ENCODE peak calls at places on chromosomes 11 and 22, in six cellular contexts. One of them, this sample, is unnamed.

GRCh38 chr11:130816941-130817607 is 99.2 kb downstream of the SNX19 start:
- DNase-seq in sigmoid colon: peak
- DNase-seq in heart left ventricle: no peak
- DNase-seq in lower leg skin: no peak
- DNase-seq in ovary: no peak
- DNase-seq in adrenal gland: no peak
- DNase-seq in this sample: no peak

GRCh38 chr11:125637840-125638239 is 12.9 kb downstream of the CHEK1 start:
- DNase-seq in sigmoid colon: no peak
- DNase-seq in heart left ventricle: no peak
- DNase-seq in lower leg skin: no peak
- DNase-seq in ovary: no peak
- DNase-seq in adrenal gland: no peak
- DNase-seq in this sample: no peak

GRCh38 chr22:24140357-24140756 is 40.9 kb upstream of the SUSD2 start:
- DNase-seq in sigmoid colon: no peak
- DNase-seq in heart left ventricle: no peak
- DNase-seq in lower leg skin: no peak
- DNase-seq in ovary: no peak
- DNase-seq in adrenal gland: no peak
- DNase-seq in this sample: no peak

GRCh38 chr11:86741489-86742435 is 58.6 kb upstream of the PRSS23 start:
- DNase-seq in sigmoid colon: no peak
- DNase-seq in heart left ventricle: no peak
- DNase-seq in lower leg skin: no peak
- DNase-seq in ovary: no peak
- DNase-seq in adrenal gland: no peak
- DNase-seq in this sample: no peak

GRCh38 chr22:32619614-32620426 is 145.2 kb downstream of the FBXO7 start:
- DNase-seq in sigmoid colon: peak
- DNase-seq in heart left ventricle: peak
- DNase-seq in lower leg skin: no peak
- DNase-seq in ovary: no peak
- DNase-seq in adrenal gland: peak
- DNase-seq in this sample: no peak

GRCh38 chr11:39190751-39191150 is 2268.7 kb downstream of the LRRC4C start:
- DNase-seq in sigmoid colon: no peak
- DNase-seq in heart left ventricle: no peak
- DNase-seq in lower leg skin: no peak
- DNase-seq in ovary: no peak
- DNase-seq in adrenal gland: no peak
- DNase-seq in this sample: no peak

GRCh38 chr22:27308513-27308912 is 493.0 kb downstream of the MN1 start:
- DNase-seq in sigmoid colon: no peak
- DNase-seq in heart left ventricle: no peak
- DNase-seq in lower leg skin: no peak
- DNase-seq in ovary: no peak
- DNase-seq in adrenal gland: no peak
- DNase-seq in this sample: no peak

GRCh38 chr11:15688351-15688792 is 573.6 kb downstream of the INSC start:
- DNase-seq in sigmoid colon: no peak
- DNase-seq in heart left ventricle: peak
- DNase-seq in lower leg skin: no peak
- DNase-seq in ovary: no peak
- DNase-seq in adrenal gland: peak
- DNase-seq in this sample: no peak

GRCh38 chr11:48169706-48170105 is 46.9 kb upstream of the OR4B1 start:
- DNase-seq in sigmoid colon: no peak
- DNase-seq in heart left ventricle: peak
- DNase-seq in lower leg skin: no peak
- DNase-seq in ovary: no peak
- DNase-seq in adrenal gland: no peak
- DNase-seq in this sample: no peak

GRCh38 chr22:17780116-17780740 is 6.0 kb upstream of the BID start:
- DNase-seq in sigmoid colon: no peak
- DNase-seq in heart left ventricle: peak
- DNase-seq in lower leg skin: no peak
- DNase-seq in ovary: no peak
- DNase-seq in adrenal gland: no peak
- DNase-seq in this sample: no peak

GRCh38 chr11:102367364-102367763 is 20.4 kb downstream of the BIRC2 start:
- DNase-seq in sigmoid colon: no peak
- DNase-seq in heart left ventricle: no peak
- DNase-seq in lower leg skin: no peak
- DNase-seq in ovary: no peak
- DNase-seq in adrenal gland: no peak
- DNase-seq in this sample: no peak

GRCh38 chr11:9069861-9070470 is 21.4 kb downstream of the SCUBE2 start:
- DNase-seq in sigmoid colon: no peak
- DNase-seq in heart left ventricle: no peak
- DNase-seq in lower leg skin: no peak
- DNase-seq in ovary: no peak
- DNase-seq in adrenal gland: no peak
- DNase-seq in this sample: no peak

GRCh38 chr11:111329306-111330204 is 31.2 kb downstream of the POU2AF3 start:
- DNase-seq in sigmoid colon: peak
- DNase-seq in heart left ventricle: no peak
- DNase-seq in lower leg skin: peak
- DNase-seq in ovary: peak
- DNase-seq in adrenal gland: peak
- DNase-seq in this sample: no peak

GRCh38 chr22:44422742-44423370 is 75.2 kb downstream of the RTL6 start:
- DNase-seq in sigmoid colon: peak
- DNase-seq in heart left ventricle: no peak
- DNase-seq in lower leg skin: peak
- DNase-seq in ovary: no peak
- DNase-seq in adrenal gland: no peak
- DNase-seq in this sample: no peak

GRCh38 chr22:39214383-39215069 is 30.3 kb downstream of the PDGFB start:
- DNase-seq in sigmoid colon: no peak
- DNase-seq in heart left ventricle: no peak
- DNase-seq in lower leg skin: peak
- DNase-seq in ovary: no peak
- DNase-seq in adrenal gland: no peak
- DNase-seq in this sample: peak

GRCh38 chr11:12893787-12894672 is 115.1 kb upstream of the RASSF10 start:
- DNase-seq in sigmoid colon: peak
- DNase-seq in heart left ventricle: no peak
- DNase-seq in lower leg skin: peak
- DNase-seq in ovary: peak
- DNase-seq in adrenal gland: peak
- DNase-seq in this sample: peak

GRCh38 chr11:32852142-32852541 is 22.4 kb downstream of the PRRG4 start:
- DNase-seq in sigmoid colon: no peak
- DNase-seq in heart left ventricle: no peak
- DNase-seq in lower leg skin: no peak
- DNase-seq in ovary: no peak
- DNase-seq in adrenal gland: no peak
- DNase-seq in this sample: peak

GRCh38 chr11:117663389-117663788 is 133.6 kb downstream of the DSCAML1 start:
- DNase-seq in sigmoid colon: no peak
- DNase-seq in heart left ventricle: no peak
- DNase-seq in lower leg skin: no peak
- DNase-seq in ovary: no peak
- DNase-seq in adrenal gland: no peak
- DNase-seq in this sample: no peak

GRCh38 chr22:43511276-43511910 is 99.6 kb downstream of the MPPED1 start:
- DNase-seq in sigmoid colon: no peak
- DNase-seq in heart left ventricle: no peak
- DNase-seq in lower leg skin: no peak
- DNase-seq in ovary: no peak
- DNase-seq in adrenal gland: no peak
- DNase-seq in this sample: no peak

GRCh38 chr11:7931168-7931567 is at the start of gene OR10A6:
- DNase-seq in sigmoid colon: no peak
- DNase-seq in heart left ventricle: no peak
- DNase-seq in lower leg skin: no peak
- DNase-seq in ovary: no peak
- DNase-seq in adrenal gland: no peak
- DNase-seq in this sample: no peak

GRCh38 chr11:44727114-44727372 is 281 bp downstream of the TSPAN18 start:
- DNase-seq in sigmoid colon: no peak
- DNase-seq in heart left ventricle: no peak
- DNase-seq in lower leg skin: no peak
- DNase-seq in ovary: no peak
- DNase-seq in adrenal gland: no peak
- DNase-seq in this sample: no peak

GRCh38 chr11:22670803-22671202 is 4.4 kb downstream of the GAS2 start:
- DNase-seq in sigmoid colon: no peak
- DNase-seq in heart left ventricle: no peak
- DNase-seq in lower leg skin: no peak
- DNase-seq in ovary: no peak
- DNase-seq in adrenal gland: no peak
- DNase-seq in this sample: no peak

GRCh38 chr11:22668005-22668796 is 1.8 kb downstream of the GAS2 start:
- DNase-seq in sigmoid colon: no peak
- DNase-seq in heart left ventricle: no peak
- DNase-seq in lower leg skin: no peak
- DNase-seq in ovary: no peak
- DNase-seq in adrenal gland: no peak
- DNase-seq in this sample: no peak

GRCh38 chr11:22666320-22666699 is at the start of gene GAS2:
- DNase-seq in sigmoid colon: no peak
- DNase-seq in heart left ventricle: no peak
- DNase-seq in lower leg skin: no peak
- DNase-seq in ovary: no peak
- DNase-seq in adrenal gland: no peak
- DNase-seq in this sample: no peak

GRCh38 chr11:22669368-22669767 is 3.0 kb downstream of the GAS2 start:
- DNase-seq in sigmoid colon: no peak
- DNase-seq in heart left ventricle: no peak
- DNase-seq in lower leg skin: no peak
- DNase-seq in ovary: no peak
- DNase-seq in adrenal gland: no peak
- DNase-seq in this sample: no peak

GRCh38 chr11:22666700-22667439 is 459 bp downstream of the GAS2 start:
- DNase-seq in sigmoid colon: no peak
- DNase-seq in heart left ventricle: peak
- DNase-seq in lower leg skin: no peak
- DNase-seq in ovary: peak
- DNase-seq in adrenal gland: peak
- DNase-seq in this sample: no peak
- TF ChIP-seq POLR2A in sigmoid colon: no peak
- TF ChIP-seq POLR2A in heart left ventricle: no peak
- TF ChIP-seq POLR2A in lower leg skin: no peak
- TF ChIP-seq POLR2A in ovary: no peak
- TF ChIP-seq POLR2A in adrenal gland: no peak
- TF ChIP-seq POLR2A in this sample: no peak

DNA sequence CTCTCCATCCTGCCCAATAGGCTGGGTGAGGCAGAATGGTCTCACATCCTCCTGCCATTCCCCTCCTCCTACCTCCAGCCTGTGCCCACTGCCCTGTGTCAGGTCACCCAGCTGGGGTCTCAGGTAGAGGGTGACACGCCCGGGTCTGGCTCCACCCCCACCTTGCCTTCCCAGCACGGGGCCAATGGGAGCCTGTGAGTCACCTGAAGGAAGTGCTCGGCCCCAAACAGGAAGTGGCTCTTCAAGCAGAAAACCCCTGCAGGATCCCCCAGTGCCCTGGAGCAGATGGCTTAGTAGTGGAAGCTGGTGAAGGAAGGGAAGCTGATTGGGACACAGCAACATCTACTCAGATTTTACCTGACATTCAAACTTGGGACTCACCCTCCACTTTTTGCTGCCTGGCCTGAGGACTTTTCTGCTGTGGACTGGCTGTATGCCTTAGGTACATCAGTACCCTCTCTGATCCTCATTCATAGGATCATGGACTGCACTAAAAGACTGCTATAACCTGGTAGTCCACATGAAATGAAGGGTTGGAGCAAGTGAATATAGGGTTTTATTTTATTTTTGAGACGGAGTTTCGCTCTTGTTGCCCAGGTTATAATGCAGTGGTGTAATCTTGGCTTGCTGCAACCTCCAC is 33.4 kb downstream of the GDPD5 start:
- DNase-seq in sigmoid colon: no peak
- DNase-seq in heart left ventricle: no peak
- DNase-seq in lower leg skin: no peak
- DNase-seq in ovary: no peak
- DNase-seq in adrenal gland: no peak
- DNase-seq in this sample: peak
- TF ChIP-seq POLR2A in sigmoid colon: no peak
- TF ChIP-seq POLR2A in heart left ventricle: no peak
- TF ChIP-seq POLR2A in lower leg skin: no peak
- TF ChIP-seq POLR2A in ovary: no peak
- TF ChIP-seq POLR2A in adrenal gland: no peak
- TF ChIP-seq POLR2A in this sample: no peak

DNA sequence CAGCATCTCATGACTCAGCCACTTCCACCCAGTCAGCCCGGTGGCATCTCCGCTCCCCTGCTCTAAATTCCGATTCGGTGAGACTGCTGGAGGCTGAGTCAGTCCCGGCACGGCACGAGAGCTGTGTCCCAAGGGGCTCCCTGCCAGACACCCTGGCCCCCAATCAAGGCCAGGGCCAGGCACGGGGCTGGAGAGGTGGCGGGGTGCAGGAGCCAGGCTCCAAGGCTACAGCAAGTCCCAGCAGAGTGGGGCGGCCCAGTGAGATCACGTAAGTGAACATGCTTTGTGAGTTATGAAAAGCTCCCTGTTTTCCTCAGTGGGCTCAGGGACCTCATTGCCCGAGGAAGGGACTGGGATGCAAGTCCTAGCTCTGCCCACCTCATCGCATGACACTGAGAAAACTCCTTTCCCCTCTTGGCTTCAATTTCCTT is 3.0 kb downstream of the C11orf68 start:
- DNase-seq in sigmoid colon: peak
- DNase-seq in heart left ventricle: peak
- DNase-seq in lower leg skin: peak
- DNase-seq in ovary: peak
- DNase-seq in adrenal gland: peak
- DNase-seq in this sample: peak
- TF ChIP-seq POLR2A in sigmoid colon: no peak
- TF ChIP-seq POLR2A in heart left ventricle: no peak
- TF ChIP-seq POLR2A in lower leg skin: no peak
- TF ChIP-seq POLR2A in ovary: no peak
- TF ChIP-seq POLR2A in adrenal gland: no peak
- TF ChIP-seq POLR2A in this sample: peak

GRCh38 chr22:46244771-46245170 is 5.3 kb downstream of the CDPF1 start:
- DNase-seq in sigmoid colon: no peak
- DNase-seq in heart left ventricle: no peak
- DNase-seq in lower leg skin: no peak
- DNase-seq in ovary: no peak
- DNase-seq in adrenal gland: no peak
- DNase-seq in this sample: no peak

GRCh38 chr22:46246178-46246577 is 3.9 kb downstream of the CDPF1 start:
- DNase-seq in sigmoid colon: no peak
- DNase-seq in heart left ventricle: no peak
- DNase-seq in lower leg skin: no peak
- DNase-seq in ovary: no peak
- DNase-seq in adrenal gland: no peak
- DNase-seq in this sample: no peak

GRCh38 chr22:46250035-46250782 is at the start of gene CDPF1:
- DNase-seq in sigmoid colon: peak
- DNase-seq in heart left ventricle: peak
- DNase-seq in lower leg skin: peak
- DNase-seq in ovary: peak
- DNase-seq in adrenal gland: peak
- DNase-seq in this sample: peak

GRCh38 chr22:46245515-46245914 is 4.6 kb downstream of the CDPF1 start:
- DNase-seq in sigmoid colon: no peak
- DNase-seq in heart left ventricle: peak
- DNase-seq in lower leg skin: peak
- DNase-seq in ovary: peak
- DNase-seq in adrenal gland: peak
- DNase-seq in this sample: no peak

GRCh38 chr22:46247443-46247975 is 2.6 kb downstream of the CDPF1 start:
- DNase-seq in sigmoid colon: no peak
- DNase-seq in heart left ventricle: no peak
- DNase-seq in lower leg skin: no peak
- DNase-seq in ovary: no peak
- DNase-seq in adrenal gland: no peak
- DNase-seq in this sample: no peak
- TF ChIP-seq POLR2A in sigmoid colon: no peak
- TF ChIP-seq POLR2A in heart left ventricle: no peak
- TF ChIP-seq POLR2A in lower leg skin: no peak
- TF ChIP-seq POLR2A in ovary: no peak
- TF ChIP-seq POLR2A in adrenal gland: no peak
- TF ChIP-seq POLR2A in this sample: no peak

This sample was measured in H54.